ENCODE peak calls at places on chromosomes 2 and 18, in four cellular contexts. Z is psoas muscle, Y is tibial artery, P is right atrium auricular region. F is an unnamed sample.

GRCh38 chr2:154338359-154338967 is 360.0 kb upstream of the KCNJ3 start:
- DNase-seq in Z (no peak), Y (no peak), P (no peak), F (no peak)

GRCh38 chr2:191927991-191928390 is 81.1 kb upstream of the CAVIN2 start:
- DNase-seq in Z (no peak), Y (no peak), P (no peak), F (no peak)

GRCh38 chr18:32049393-32050161 is 31.0 kb downstream of the RNF125 start:
- DNase-seq in Z (peak; percentile 37), Y (peak; percentile 68), P (no peak), F (no peak)

GRCh38 chr18:42182728-42183700 is 228.0 kb downstream of the PIK3C3 start:
- DNase-seq in Z (no peak), Y (no peak), P (no peak), F (no peak)

GRCh38 chr2:103819599-103819998 is 1034.3 kb upstream of the POU3F3 start:
- DNase-seq in Z (no peak), Y (no peak), P (no peak), F (no peak)

GRCh38 chr2:168220971-168221819 is 26.2 kb downstream of the STK39 start:
- DNase-seq in Z (no peak), Y (no peak), P (no peak), F (no peak)

GRCh38 chr2:64840419-64840818 is 148.8 kb upstream of the SLC1A4 start:
- DNase-seq in Z (no peak), Y (no peak), P (no peak), F (no peak)

GRCh38 chr18:12308386-12309100 is 502 bp downstream of the TUBB6 start:
- DNase-seq in Z (peak; percentile 87), Y (peak; percentile 94), P (peak; percentile 96), F (peak; percentile 52)

GRCh38 chr2:148887349-148888002 is 12.4 kb downstream of the KIF5C start:
- DNase-seq in Z (no peak), Y (no peak), P (no peak), F (no peak)

GRCh38 chr2:176967911-176968451 is 244.6 kb upstream of the HNRNPA3 start:
- DNase-seq in Z (no peak), Y (no peak), P (no peak), F (no peak)

GRCh38 chr2:29336334-29336733 is 221.1 kb downstream of the CLIP4 start:
- DNase-seq in Z (no peak), Y (no peak), P (no peak), F (no peak)

GRCh38 chr2:121524650-121525425 is 5.8 kb upstream of the RNU4ATAC start:
- DNase-seq in Z (no peak), Y (no peak), P (no peak), F (no peak)
- H3K36me3 ChIP-seq in Z (peaks cover 3% of the 10 kb centered on the region), Y (peaks cover 43% of the 10 kb centered on the region), P (no peaks in the 10 kb centered on the region), F (peaks cover 12% of the 10 kb centered on the region)

DNA sequence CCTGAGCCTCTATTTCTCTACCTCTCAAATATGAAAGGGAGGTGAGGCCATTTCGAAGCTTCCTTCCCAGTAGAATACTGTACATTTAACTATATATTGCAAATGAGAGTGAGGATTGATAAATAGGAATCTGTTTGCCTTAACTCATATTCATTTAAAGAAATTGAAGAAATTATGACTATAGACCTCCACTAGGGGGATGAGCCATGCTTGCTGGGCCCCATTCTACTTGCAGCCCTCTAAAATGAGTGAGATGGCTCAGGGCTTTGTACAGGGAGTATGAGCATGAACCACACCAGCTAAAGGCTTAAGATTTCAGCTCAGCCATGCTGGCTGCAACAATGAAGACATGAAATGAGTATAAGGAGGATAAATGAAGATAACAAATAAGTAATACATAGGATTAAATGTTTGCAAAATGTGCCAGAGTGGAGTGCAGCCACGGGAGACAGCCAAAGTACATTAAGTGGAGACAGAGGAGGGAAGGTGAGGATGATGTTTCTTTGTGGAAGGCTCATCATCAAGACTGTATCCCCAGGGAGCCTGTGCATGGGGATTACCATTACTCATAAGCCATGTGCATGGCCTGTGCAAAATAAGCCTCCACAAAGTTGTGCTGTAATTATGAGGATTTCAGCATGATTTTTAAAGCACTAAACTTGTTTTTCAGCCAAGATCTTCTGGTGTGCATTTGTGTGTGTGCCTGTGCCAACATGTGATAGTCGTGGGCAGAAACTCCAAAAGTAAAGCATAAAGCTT is 300.8 kb downstream of the CNTNAP5 start:
- DNase-seq in Z (no peak), Y (no peak), P (no peak), F (no peak)
- TF ChIP-seq CTCF in Z (no peak), Y (no peak), P (no peak), F (peak; percentile 29)

DNA sequence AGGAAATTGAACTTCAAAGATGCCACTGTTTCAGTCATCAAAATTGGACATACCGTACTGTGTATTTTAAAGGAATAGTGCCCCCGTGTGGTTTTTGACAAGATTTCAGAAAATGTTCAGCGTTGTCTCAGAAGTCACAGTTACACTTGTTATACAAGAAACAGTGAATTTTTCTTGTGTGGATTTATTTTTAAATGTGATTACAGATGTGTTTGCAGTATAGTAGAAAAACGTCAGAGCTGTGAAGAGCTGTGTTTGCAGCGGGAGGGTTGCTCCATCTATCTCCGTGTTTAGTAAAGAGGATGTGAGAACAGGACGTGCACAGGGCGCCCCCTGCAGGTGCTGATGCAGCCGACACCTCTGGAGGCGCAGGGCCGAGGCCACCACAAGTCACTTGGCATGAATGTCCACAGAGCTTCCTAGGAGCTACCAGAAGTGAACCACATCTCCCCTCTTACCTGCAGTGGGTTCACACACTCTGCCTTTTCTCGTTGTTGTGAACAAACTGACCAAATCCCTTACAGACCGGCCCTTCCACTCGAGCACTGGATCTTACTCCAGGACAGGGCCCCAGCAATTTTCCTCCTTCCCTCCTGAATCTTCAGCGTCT is 73.1 kb downstream of the CACNB4 start:
- DNase-seq in Z (peak; percentile 86), Y (peak; percentile 87), P (peak; percentile 90), F (peak; percentile 10)
- H3K4me3 ChIP-seq in Z (peak overlapping the region; percentile 56), Y (no peak overlapping the region), P (peak overlapping the region; percentile 35), F (peak overlapping the region; percentile 19)

DNA sequence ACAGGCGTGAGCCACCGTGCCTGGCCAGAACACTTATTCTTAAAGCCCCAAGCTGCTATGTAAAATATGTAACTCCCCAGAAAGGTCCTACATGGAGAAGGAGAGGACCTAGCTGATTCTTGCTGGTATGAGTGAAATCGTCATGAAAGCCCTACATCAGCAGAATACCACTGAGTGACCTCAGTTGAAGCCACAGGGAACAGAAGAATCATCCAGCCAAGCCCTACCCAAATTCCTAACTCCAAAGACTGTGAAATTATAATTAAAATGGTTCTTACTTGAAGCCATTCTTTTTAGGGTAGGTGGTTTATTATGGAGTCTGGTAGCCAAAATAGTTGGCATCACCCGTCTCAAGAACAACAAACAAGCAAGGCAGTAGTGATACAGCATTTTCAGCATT is 4.5 kb upstream of the DTNB start:
- DNase-seq in Z (no peak), Y (no peak), P (no peak), F (no peak)
- H3K36me3 ChIP-seq in Z (no peaks in the 10 kb centered on the region), Y (no peaks in the 10 kb centered on the region), P (no peaks in the 10 kb centered on the region), F (no peaks in the 10 kb centered on the region)

F was measured in BJ.